ENCODE peak calls at places on chromosomes 16 and 17, in six cellular contexts. C is esophagus muscularis mucosa, A is fibroblast of lung, Z is GM10248, W is progenitor cell of endocrine pancreas, O is tibial nerve. S is an unnamed sample.

GRCh38 chr17:78109489-78109761 is 19.1 kb downstream of the TMC6 start:
- DNase-seq in C (no peak), A (no peak), Z (no peak), W (no peak), O (no peak), S (no peak)

GRCh38 chr16:22898874-22899348 is 84.9 kb downstream of the HS3ST2 start:
- DNase-seq in C (no peak), A (peak; percentile 65), Z (peak; percentile 28), W (peak; percentile 75), O (peak; percentile 33), S (peak; percentile 81)

GRCh38 chr17:35588196-35588920 is 1.2 kb downstream of the AP2B1 start:
- DNase-seq in C (no peak), A (peak; percentile 36), Z (peak; percentile 36), W (no peak), O (no peak), S (no peak)

GRCh38 chr17:68591583-68591982 is 9.6 kb downstream of the FAM20A start:
- DNase-seq in C (peak; percentile 50), A (no peak), Z (no peak), W (no peak), O (no peak), S (no peak)

GRCh38 chr17:61774724-61775123 is 88.6 kb downstream of the BRIP1 start:
- DNase-seq in C (no peak), A (no peak), Z (no peak), W (no peak), O (no peak), S (no peak)

GRCh38 chr16:19382887-19383816 is 34.5 kb upstream of the TMC5 start:
- DNase-seq in C (no peak), A (no peak), Z (no peak), W (no peak), O (no peak), S (no peak)

GRCh38 chr17:42406602-42407288 is 16.3 kb downstream of the CAVIN1 start:
- DNase-seq in C (no peak), A (no peak), Z (no peak), W (no peak), O (no peak), S (no peak)

GRCh38 chr16:47036201-47036600 is 62.7 kb upstream of the DNAJA2 start:
- DNase-seq in C (no peak), A (no peak), Z (no peak), W (no peak), O (no peak), S (no peak)

GRCh38 chr16:29843942-29844341 is 19.1 kb downstream of the CDIPT start:
- DNase-seq in C (no peak), A (no peak), Z (no peak), W (no peak), O (no peak), S (no peak)

GRCh38 chr17:10798332-10798749 is 5.6 kb downstream of the TMEM238L start:
- DNase-seq in C (no peak), A (no peak), Z (no peak), W (no peak), O (no peak), S (no peak)

GRCh38 chr16:76816475-76816874 is 374.5 kb upstream of the MON1B start:
- DNase-seq in C (no peak), A (no peak), Z (no peak), W (no peak), O (no peak), S (no peak)

GRCh38 chr16:46884513-46885293 is 541 bp downstream of the GPT2 start:
- DNase-seq in C (no peak), A (no peak), Z (no peak), W (no peak), O (no peak), S (peak; percentile 16)

GRCh38 chr17:11671151-11671550 is 72.9 kb downstream of the DNAH9 start:
- DNase-seq in C (peak; percentile 68), A (no peak), Z (no peak), W (no peak), O (no peak), S (no peak)

GRCh38 chr17:51078009-51078592 is 42.6 kb downstream of the SPAG9 start:
- DNase-seq in C (no peak), A (no peak), Z (no peak), W (no peak), O (no peak), S (no peak)

GRCh38 chr17:65170839-65171238 is 33.7 kb downstream of the RGS9 start:
- DNase-seq in C (no peak), A (no peak), Z (no peak), W (no peak), O (no peak), S (no peak)

GRCh38 chr16:80807916-80808315 is 3.5 kb upstream of the CDYL2 start:
- DNase-seq in C (no peak), A (no peak), Z (no peak), W (no peak), O (no peak), S (no peak)

GRCh38 chr16:67399218-67399733 is 6.0 kb upstream of the TPPP3 start:
- DNase-seq in C (no peak), A (no peak), Z (peak; percentile 85), W (peak; percentile 79), O (no peak), S (peak; percentile 76)

DNA sequence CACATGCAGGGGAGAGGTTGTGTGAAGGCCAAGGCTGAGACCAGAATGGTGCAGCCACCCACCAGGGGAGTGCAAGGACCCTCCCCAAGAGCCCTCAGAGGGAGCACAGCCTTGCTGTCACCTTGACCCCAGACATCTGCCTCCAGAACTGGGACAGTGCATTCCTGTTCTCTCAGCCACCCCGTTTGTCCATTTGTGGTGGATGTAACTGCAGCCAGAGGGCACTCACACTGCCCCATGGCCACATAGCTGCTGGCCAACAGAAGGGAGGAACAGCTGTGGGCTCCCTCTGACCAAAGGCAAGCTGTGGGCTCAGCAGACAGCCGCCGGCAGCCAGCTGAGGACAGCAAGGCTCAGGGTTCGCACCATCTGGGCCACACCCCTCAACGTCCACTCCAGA is 49.8 kb upstream of the KLHDC4 start:
- DNase-seq in C (no peak), A (no peak), Z (no peak), W (no peak), O (no peak), S (no peak)
- TF ChIP-seq CTCF in C (no peak), A (no peak), Z (no peak), W (no peak), O (no peak), S (no peak)

DNA sequence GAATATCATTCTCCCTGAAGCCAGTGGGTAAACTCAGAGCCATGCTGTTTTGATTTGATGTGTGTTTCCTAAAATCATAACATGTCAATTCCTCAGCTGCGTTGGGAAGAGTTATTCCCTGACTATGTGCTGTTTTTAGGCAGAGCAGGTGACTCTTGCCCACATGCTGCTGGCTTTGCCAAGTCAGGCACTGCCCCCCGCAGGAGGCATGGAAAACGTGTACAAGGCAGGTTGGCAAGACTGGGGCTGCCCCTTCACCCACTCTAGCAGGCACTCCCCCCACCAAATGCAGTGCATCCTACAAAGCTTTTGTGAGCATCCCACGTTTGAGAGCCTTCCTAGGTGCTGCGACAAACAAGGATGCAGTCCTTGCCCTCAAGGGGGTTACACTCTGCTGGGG is 38.3 kb upstream of the NAT9 start:
- DNase-seq in C (no peak), A (no peak), Z (no peak), W (no peak), O (no peak), S (no peak)
- TF ChIP-seq CTCF in C (no peak), A (no peak), Z (no peak), W (no peak), O (no peak), S (no peak)

DNA sequence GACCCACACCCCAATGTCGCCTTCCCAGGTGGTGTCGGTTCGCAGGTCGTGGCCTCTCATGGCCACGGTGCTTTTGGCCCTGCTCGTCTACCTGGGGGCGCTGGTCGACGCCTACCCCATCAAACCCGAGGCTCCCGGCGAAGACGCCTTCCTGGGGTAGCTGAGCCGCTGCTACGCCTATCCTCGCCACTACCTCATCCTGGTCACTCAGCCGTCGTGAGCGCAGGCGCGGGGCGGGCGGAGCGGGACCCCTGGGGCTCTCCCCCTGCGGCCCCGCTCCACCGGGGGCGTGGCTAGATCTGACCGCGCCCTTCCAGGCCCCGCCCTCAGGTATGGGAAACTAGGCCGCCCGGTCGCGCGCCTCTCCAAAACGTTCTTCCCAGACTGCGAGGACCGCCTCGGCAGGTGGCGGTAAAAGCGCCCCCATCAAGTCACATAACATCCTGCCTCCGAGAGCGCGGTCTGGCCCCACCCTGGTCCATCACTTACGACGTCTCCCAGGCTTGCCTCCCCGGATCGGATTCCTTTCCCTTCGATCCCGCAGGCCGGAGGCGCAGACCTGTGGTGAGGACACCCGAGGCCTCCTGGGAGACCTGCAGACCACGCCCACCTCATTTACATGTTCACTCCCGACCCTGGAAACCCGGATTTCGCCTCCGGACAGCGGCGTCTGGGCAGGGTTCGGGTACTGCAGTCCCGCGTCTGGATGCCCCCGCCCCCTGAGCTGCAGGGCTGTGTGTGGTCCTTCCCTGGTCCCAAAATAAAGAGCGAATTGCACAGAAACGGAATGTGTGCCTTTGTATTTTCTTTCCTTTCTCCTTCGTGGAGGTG is 91.5 kb upstream of the TMEM97 start:
- DNase-seq in C (no peak), A (peak; percentile 19), Z (no peak), W (peak; percentile 80), O (no peak), S (peak; percentile 69)
- TF ChIP-seq CTCF in C (no peak), A (no peak), Z (no peak), W (no peak), O (no peak), S (no peak)

GRCh38 chr17:45895304-45895968 is 1.1 kb downstream of the MAPT start:
- DNase-seq in C (no peak), A (peak; percentile 6), Z (no peak), W (peak; percentile 16), O (no peak), S (peak; percentile 21)
- TF ChIP-seq CTCF in C (no peak), A (no peak), Z (peak; percentile 10), W (no peak), O (no peak), S (peak; percentile 19)

GRCh38 chr16:21301168-21301894 is 23.2 kb upstream of the CRYM start:
- DNase-seq in C (no peak), A (peak; percentile 57), Z (peak; percentile 82), W (peak; percentile 59), O (peak; percentile 35), S (peak; percentile 47)
- TF ChIP-seq CTCF in C (peak; percentile 42), A (peak; percentile 21), Z (no peak), W (peak; percentile 34), O (no peak), S (peak; percentile 31)